ENCODE peak calls at places on chromosomes 1 and 21, in ten cellular contexts. Y is tibial nerve, W is breast epithelium, T is heart left ventricle, Z is uterus, F is Peyer's patch, U is IMR-90, I is esophagus squamous epithelium, O is transverse colon, Q is thyroid gland. J is an unnamed sample. For H3K36me3, the result is how much of the 10 kb centered on the place peaks cover.

GRCh38 chr1:89538361-89538760 is 13.7 kb downstream of the LRRC8B start:
- DNase-seq in Y (no peak), W (no peak), T (no peak), Z (no peak), F (no peak), U (no peak), I (no peak), O (no peak), Q (no peak), J (no peak)

GRCh38 chr1:39701092-39701460 is 9.8 kb upstream of the HPCAL4 start:
- DNase-seq in Y (no peak), W (no peak), T (no peak), Z (peak), F (no peak), U (peak), I (no peak), O (no peak), Q (peak), J (peak)

GRCh38 chr21:39668369-39668768 is 55.6 kb downstream of the B3GALT5 start:
- DNase-seq in Y (no peak), W (no peak), T (no peak), Z (no peak), F (no peak), U (no peak), I (no peak), O (no peak), Q (no peak), J (no peak)

GRCh38 chr1:227841141-227841540 is 25.7 kb downstream of the PRSS38 start:
- DNase-seq in Y (no peak), W (no peak), T (no peak), Z (no peak), F (no peak), U (no peak), I (no peak), O (no peak), Q (no peak), J (peak)

GRCh38 chr1:226736908-226737818 is 1.9 kb downstream of the ITPKB start:
- DNase-seq in Y (no peak), W (no peak), T (peak), Z (peak), F (peak), U (peak), I (no peak), O (peak), Q (peak), J (peak)

GRCh38 chr21:42973309-42973990 is 912 bp upstream of the PKNOX1 start:
- DNase-seq in Y (no peak), W (no peak), T (no peak), Z (peak), F (no peak), U (no peak), I (no peak), O (no peak), Q (no peak), J (no peak)

GRCh38 chr21:44300262-44300959 is 558 bp downstream of the PFKL start:
- DNase-seq in Y (peak), W (peak), T (peak), Z (peak), F (peak), U (peak), I (no peak), O (peak), Q (peak), J (peak)

GRCh38 chr1:6743189-6744101 is 41.8 kb upstream of the CAMTA1 start:
- DNase-seq in Y (no peak), W (no peak), T (peak), Z (peak), F (no peak), U (peak), I (no peak), O (peak), Q (peak), J (peak)

GRCh38 chr1:4796999-4797375 is 142.6 kb downstream of the AJAP1 start:
- DNase-seq in Y (no peak), W (no peak), T (no peak), Z (no peak), F (no peak), U (no peak), I (no peak), O (no peak), Q (no peak), J (no peak)

GRCh38 chr1:25879675-25880074 is 4.2 kb upstream of the PAQR7 start:
- DNase-seq in Y (no peak), W (no peak), T (no peak), Z (no peak), F (no peak), U (no peak), I (no peak), O (no peak), Q (peak), J (no peak)

GRCh38 chr1:61450454-61451213 is 274.3 kb downstream of the TM2D1 start:
- DNase-seq in Y (no peak), W (no peak), T (no peak), Z (peak), F (no peak), U (no peak), I (no peak), O (peak), Q (peak), J (peak)

GRCh38 chr1:27097484-27097917 is 57.4 kb downstream of the SLC9A1 start:
- DNase-seq in Y (peak), W (peak), T (peak), Z (peak), F (peak), U (peak), I (no peak), O (peak), Q (peak), J (peak)

GRCh38 chr1:69824932-69825331 is 257.2 kb downstream of the LRRC7 start:
- DNase-seq in Y (no peak), W (no peak), T (no peak), Z (no peak), F (no peak), U (no peak), I (no peak), O (no peak), Q (no peak), J (no peak)

GRCh38 chr21:43302769-43303168 is 124.2 kb downstream of the SIK1 start:
- DNase-seq in Y (no peak), W (no peak), T (peak), Z (no peak), F (no peak), U (no peak), I (no peak), O (no peak), Q (no peak), J (no peak)

GRCh38 chr1:56590520-56591011 is 11.2 kb upstream of the PLPP3 start:
- DNase-seq in Y (no peak), W (no peak), T (no peak), Z (no peak), F (no peak), U (no peak), I (no peak), O (no peak), Q (no peak), J (no peak)

GRCh38 chr1:162406811-162407210 is 5.1 kb downstream of the SH2D1B start:
- DNase-seq in Y (no peak), W (no peak), T (no peak), Z (no peak), F (no peak), U (no peak), I (no peak), O (no peak), Q (no peak), J (no peak)

GRCh38 chr1:92411511-92411910 is 75.2 kb downstream of the GFI1 start:
- DNase-seq in Y (no peak), W (no peak), T (no peak), Z (no peak), F (no peak), U (peak), I (no peak), O (peak), Q (no peak), J (no peak)

GRCh38 chr1:75035536-75035935 is 98.7 kb upstream of the LHX8 start:
- DNase-seq in Y (no peak), W (no peak), T (no peak), Z (no peak), F (no peak), U (no peak), I (no peak), O (no peak), Q (no peak), J (no peak)

DNA sequence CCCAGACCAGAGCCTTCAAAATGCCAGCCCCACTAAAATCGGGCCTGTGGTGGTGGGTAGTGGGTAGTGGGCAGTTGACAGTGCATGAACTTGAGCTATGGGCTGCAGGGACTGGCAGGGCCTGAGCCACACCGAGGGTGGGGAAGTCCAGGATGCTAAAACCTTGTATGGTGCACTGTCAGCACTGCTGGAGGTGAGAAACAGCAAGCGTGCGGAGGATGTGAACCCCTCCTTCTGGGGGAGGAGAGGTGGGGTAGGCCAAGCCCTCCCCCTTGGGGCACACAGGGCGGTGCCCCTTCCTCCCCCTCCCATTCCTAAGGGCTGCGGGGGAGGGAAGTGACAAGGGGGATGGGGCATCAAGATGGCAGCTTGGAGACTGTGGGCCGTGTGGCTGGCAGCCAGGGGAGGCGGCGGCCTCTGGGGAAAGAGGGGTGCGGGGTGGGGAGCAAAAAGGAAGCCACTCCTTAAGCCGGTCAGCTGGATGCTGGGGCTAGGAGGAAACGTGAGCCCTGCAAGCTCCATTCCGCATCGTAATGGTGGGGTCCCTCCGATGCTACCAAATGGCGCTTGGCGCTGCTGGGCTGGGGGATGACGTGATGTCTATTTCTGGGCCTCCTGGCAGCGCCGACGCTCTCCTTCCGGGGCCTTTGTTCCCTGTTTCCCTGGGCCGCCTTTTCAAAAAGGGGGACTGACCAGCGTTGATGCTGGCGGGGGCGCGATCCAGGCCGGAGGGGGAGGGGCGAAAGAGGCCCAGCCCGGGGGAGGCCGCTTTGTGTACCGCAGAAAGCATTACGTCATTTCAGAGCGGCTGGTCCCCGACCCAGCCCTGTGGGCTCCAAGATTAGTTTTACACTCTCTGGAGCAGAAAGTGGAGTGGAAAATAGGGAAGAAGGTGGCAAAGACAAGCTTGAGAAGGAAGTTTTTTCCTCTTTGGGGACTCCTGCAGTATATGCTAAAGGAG is 794 bp downstream of the SYT11 start:
- DNase-seq in Y (peak), W (no peak), T (peak), Z (peak), F (peak), U (peak), I (peak), O (peak), Q (peak), J (peak)
- TF ChIP-seq POLR2A in Y (peak), W (no peak), T (no peak), Z (no peak), F (no peak), U (peak), I (no peak), O (no peak), Q (no peak), J (no peak)

GRCh38 chr1:171152533-171152932 is 32.6 kb upstream of the FMO2 start:
- DNase-seq in Y (no peak), W (no peak), T (no peak), Z (no peak), F (no peak), U (no peak), I (no peak), O (no peak), Q (peak), J (no peak)
- H3K36me3 ChIP-seq in Y (under half), W (under half), T (under half), Z (under half), F (under half), U (under half), I (under half), O (under half), Q (under half), J (under half)

DNA sequence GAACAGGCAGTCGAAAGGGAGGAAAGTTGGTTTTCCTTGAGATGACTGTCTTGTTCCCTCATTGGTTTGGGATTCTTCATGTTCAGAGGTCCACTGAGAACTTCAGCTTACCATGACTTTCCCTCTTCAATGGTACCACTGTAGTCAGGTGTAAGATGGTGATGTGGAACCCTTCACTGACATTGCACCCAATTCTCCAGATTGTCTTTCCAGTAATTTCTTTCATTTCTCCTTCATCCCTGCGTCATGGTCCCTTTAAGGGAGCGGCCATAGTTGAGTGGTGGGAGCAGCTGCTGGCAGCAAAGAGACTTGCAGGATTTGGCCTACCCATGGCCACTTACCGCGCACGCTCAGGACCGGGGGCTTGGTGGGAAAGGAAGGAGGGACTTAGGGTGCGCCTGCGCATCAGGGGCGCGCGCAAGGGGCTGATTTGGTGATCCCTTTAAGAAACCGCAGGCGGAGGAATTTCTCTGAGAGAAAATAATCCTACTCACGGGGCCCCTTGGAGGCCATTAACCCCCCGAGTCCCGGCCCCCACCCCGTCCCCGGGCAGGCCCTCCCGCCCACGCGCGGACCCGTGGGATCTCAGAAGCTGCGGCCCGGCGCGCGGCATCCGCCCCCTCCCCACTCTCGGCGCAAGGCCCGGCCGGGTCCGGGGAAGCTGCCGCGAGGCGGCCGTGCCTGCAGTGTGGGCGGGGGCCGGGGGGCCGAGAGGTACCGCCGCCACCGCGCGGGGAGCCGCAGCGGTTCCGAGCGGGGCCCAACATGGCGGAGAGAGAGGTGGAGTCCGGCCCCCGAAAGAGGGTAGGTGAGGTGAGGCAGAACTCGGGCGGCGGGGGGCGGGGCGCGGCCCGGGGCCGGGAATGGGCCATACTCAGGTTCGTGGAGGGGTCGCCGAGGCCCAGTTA is at the start of gene ZMYM4:
- DNase-seq in Y (peak), W (peak), T (peak), Z (peak), F (peak), U (peak), I (peak), O (peak), Q (peak), J (peak)
- TF ChIP-seq POLR2A in Y (no peak), W (no peak), T (no peak), Z (no peak), F (peak), U (peak), I (peak), O (peak), Q (no peak), J (peak)

GRCh38 chr1:209633335-209633997 is 18.8 kb downstream of the LAMB3 start:
- DNase-seq in Y (no peak), W (no peak), T (no peak), Z (no peak), F (no peak), U (peak), I (no peak), O (no peak), Q (no peak), J (no peak)
- H3K36me3 ChIP-seq in Y (under half), W (under half), T (under half), Z (under half), F (under half), U (under half), I (under half), O (under half), Q (under half), J (under half)

DNA sequence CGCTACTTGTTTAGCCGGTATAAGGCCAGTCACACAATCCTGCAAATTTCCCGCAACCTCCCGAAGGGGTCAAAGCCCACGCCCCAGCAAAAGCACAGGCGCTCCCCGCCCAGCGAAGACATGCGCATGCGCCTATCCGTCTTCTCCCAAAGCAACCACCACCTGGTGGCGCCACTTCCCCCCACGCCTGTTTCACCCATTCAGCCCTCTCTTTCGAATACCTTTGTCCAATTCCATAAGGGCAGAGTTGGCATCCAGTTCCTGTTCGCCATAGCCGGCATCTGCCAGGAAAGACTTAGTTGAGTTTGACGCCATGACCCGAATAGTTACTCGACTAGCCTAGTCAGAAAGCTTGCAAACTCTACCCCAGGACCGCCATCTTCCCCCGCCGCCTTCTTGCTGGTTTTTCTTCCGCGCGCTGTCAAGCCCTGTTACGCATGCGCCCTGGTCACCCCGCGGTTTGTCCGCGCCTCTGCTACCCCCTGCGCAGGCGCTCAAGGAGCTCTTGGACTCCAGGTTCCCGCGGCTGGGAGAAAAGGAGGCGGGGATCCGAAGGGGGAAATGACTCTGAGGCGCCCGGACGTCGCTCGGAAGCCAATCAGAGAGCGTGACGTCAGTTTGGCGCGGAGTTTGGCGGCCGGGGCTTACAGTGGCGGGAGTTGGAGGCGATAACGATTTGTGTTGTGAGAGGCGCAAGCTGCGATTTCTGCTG is at the start of the genes DTL and INTS7:
- DNase-seq in Y (peak), W (peak), T (peak), Z (peak), F (peak), U (peak), I (peak), O (peak), Q (peak), J (peak)
- TF ChIP-seq POLR2A in Y (peak), W (no peak), T (no peak), Z (no peak), F (peak), U (peak), I (peak), O (peak), Q (no peak), J (peak)

DNA sequence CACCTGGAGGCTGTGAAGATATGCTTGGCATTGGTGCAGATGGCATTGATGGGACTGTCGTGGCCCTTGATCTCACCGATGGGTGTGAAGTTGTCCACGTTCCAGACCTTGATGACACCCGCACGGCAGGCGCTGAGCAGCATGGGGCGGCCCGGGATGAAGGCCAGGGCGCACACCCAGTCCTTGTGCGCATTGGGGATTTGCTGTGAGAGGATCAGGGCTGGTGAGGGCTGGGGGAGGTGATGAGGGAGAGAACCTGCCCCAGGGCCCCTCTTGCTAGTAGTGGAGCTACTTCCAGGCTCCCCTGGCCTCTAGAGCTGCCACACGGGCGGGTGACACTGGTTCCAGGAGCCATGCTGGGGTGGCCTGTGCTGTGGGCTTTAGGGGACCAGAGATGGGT is 48.8 kb downstream of the KIF21B start:
- DNase-seq in Y (no peak), W (no peak), T (peak), Z (no peak), F (peak), U (no peak), I (no peak), O (peak), Q (no peak), J (no peak)
- H3K36me3 ChIP-seq in Y (under half), W (under half), T (under half), Z (under half), F (under half), U (under half), I (under half), O (under half), Q (under half), J (under half)

GRCh38 chr1:231973840-231974239 is 347.2 kb downstream of the DISC1 start:
- DNase-seq in Y (no peak), W (no peak), T (no peak), Z (no peak), F (no peak), U (peak), I (no peak), O (no peak), Q (no peak), J (no peak)
- TF ChIP-seq POLR2A in Y (no peak), W (no peak), T (no peak), Z (no peak), F (no peak), U (no peak), I (no peak), O (no peak), Q (no peak), J (no peak)

GRCh38 chr1:16144325-16145029 is 11.4 kb downstream of the EPHA2 start:
- DNase-seq in Y (no peak), W (no peak), T (no peak), Z (no peak), F (no peak), U (no peak), I (no peak), O (no peak), Q (no peak), J (no peak)

GRCh38 chr1:16142383-16142995 is 13.4 kb downstream of the EPHA2 start:
- DNase-seq in Y (no peak), W (no peak), T (no peak), Z (no peak), F (no peak), U (no peak), I (no peak), O (no peak), Q (no peak), J (no peak)

GRCh38 chr1:16141573-16142336 is 14.1 kb downstream of the EPHA2 start:
- DNase-seq in Y (no peak), W (no peak), T (no peak), Z (no peak), F (no peak), U (no peak), I (no peak), O (no peak), Q (peak), J (peak)

GRCh38 chr1:16143566-16144324 is 12.1 kb downstream of the EPHA2 start:
- DNase-seq in Y (no peak), W (no peak), T (no peak), Z (no peak), F (peak), U (no peak), I (no peak), O (peak), Q (peak), J (peak)

GRCh38 chr1:16143005-16143565 is 12.8 kb downstream of the EPHA2 start:
- DNase-seq in Y (no peak), W (no peak), T (no peak), Z (no peak), F (no peak), U (no peak), I (no peak), O (no peak), Q (no peak), J (no peak)
- H3K36me3 ChIP-seq in Y (under half), W (under half), T (under half), Z (under half), F (under half), U (under half), I (under half), O (under half), Q (under half), J (under half)